ENCODE peak calls at places on chromosomes 2 and 18, in six cellular contexts. A, W, J, R, Z and N are unnamed samples.

GRCh38 chr2:45540942-45541341 is 70.1 kb downstream of the SRBD1 start:
- DNase-seq in J (no peak), W (no peak), Z (no peak), R (no peak), A (no peak), N (no peak)

GRCh38 chr18:49023281-49023937 is 72.6 kb upstream of the SMAD7 start:
- DNase-seq in Z (peak; percentile 14), W (peak; percentile 6), R (no peak), A (no peak), J (no peak), N (no peak)

GRCh38 chr2:181239400-181239799 is 217.8 kb upstream of the ITGA4 start:
- DNase-seq in Z (no peak), J (peak; percentile 43), R (peak; percentile 55), A (peak; percentile 27), W (no peak), N (no peak)

GRCh38 chr2:240151477-240152031 is 11.1 kb upstream of the OTOS start:
- DNase-seq in J (peak; percentile 12), A (no peak), W (no peak), Z (no peak), R (no peak), N (no peak)

GRCh38 chr2:28274911-28275685 is 117.6 kb upstream of the FOSL2 start:
- DNase-seq in A (peak; percentile 89), J (peak; percentile 91), R (peak; percentile 93), Z (peak; percentile 44), W (peak; percentile 82), N (peak; percentile 88)

GRCh38 chr18:49915352-49915751 is 102.0 kb upstream of the ACAA2 start:
- DNase-seq in Z (no peak), R (no peak), W (no peak), A (no peak), J (no peak), N (no peak)

GRCh38 chr2:216665717-216666116 is 29.6 kb downstream of the IGFBP5 start:
- DNase-seq in A (peak; percentile 96), Z (no peak), W (no peak), R (no peak), J (peak; percentile 34), N (no peak)

GRCh38 chr2:177984739-177985138 is 87.8 kb downstream of the PDE11A start:
- DNase-seq in J (peak; percentile 12), Z (no peak), R (no peak), A (no peak), W (peak; percentile 19), N (peak; percentile 30)

DNA sequence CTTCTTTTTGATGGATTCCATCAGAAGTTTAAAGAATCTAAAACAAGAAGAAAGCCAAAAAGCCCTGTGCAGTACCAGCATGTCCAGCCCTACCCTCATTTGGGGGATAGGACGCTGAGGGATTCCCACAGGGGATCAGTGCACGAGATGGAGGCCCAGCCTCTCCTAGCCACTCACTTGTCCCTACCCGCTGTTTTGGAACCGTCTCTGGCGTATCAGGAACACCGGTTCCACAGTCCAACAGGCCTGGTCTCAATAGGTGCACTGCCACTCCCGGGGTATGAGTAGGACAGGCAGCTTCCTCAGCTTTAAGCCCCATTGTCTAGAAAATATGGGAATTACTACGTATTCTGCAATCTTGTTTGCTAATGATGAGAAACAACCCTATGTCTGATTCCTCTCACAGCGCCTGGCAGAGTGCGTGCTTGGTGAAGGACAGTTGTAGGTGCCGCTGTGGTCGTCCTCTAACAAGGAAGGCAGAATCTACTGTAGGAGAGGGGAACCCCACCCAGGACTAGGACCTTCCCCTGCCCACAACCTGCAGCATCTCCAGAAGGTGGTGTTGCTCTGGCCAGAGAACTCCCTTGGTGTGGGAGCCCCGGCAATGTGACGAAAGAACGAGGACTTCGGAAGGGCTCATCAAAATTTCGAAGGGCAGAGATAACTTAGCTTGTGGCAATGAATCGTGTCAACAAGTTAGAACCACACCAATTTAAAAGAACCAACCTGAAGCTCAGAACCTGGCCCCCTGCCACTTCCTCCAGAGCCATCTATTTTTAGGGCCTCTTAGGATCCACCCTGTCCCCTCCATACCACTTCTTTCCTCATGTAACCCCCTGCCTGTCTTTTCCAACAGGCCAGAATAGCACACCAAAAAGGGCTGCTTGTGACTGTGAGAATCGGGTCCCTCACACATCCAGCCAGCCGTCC is 71.7 kb downstream of the POLR1A start:
- DNase-seq in J (no peak), R (no peak), W (no peak), Z (no peak), A (no peak), N (no peak)
- H3K4me1 ChIP-seq in J (no peaks in the 10 kb centered on the region), R (peaks cover 15% of the 10 kb centered on the region), W (peaks cover 42% of the 10 kb centered on the region), Z (peaks cover 55% of the 10 kb centered on the region), A (no peaks in the 10 kb centered on the region), N (peaks cover 15% of the 10 kb centered on the region)

GRCh38 chr2:65407240-65407639 is 25.2 kb downstream of the SPRED2 start:
- DNase-seq in W (no peak), A (no peak), R (no peak), Z (no peak), J (no peak), N (no peak)

GRCh38 chr2:65404988-65405697 is 27.3 kb downstream of the SPRED2 start:
- DNase-seq in Z (no peak), A (no peak), R (no peak), W (no peak), J (no peak), N (no peak)

GRCh38 chr2:65402339-65402738 is 30.1 kb downstream of the SPRED2 start:
- DNase-seq in A (no peak), R (no peak), J (no peak), Z (no peak), W (no peak), N (no peak)

GRCh38 chr2:65403529-65403915 is 28.9 kb downstream of the SPRED2 start:
- DNase-seq in W (no peak), R (no peak), Z (no peak), A (no peak), J (no peak), N (no peak)

DNA sequence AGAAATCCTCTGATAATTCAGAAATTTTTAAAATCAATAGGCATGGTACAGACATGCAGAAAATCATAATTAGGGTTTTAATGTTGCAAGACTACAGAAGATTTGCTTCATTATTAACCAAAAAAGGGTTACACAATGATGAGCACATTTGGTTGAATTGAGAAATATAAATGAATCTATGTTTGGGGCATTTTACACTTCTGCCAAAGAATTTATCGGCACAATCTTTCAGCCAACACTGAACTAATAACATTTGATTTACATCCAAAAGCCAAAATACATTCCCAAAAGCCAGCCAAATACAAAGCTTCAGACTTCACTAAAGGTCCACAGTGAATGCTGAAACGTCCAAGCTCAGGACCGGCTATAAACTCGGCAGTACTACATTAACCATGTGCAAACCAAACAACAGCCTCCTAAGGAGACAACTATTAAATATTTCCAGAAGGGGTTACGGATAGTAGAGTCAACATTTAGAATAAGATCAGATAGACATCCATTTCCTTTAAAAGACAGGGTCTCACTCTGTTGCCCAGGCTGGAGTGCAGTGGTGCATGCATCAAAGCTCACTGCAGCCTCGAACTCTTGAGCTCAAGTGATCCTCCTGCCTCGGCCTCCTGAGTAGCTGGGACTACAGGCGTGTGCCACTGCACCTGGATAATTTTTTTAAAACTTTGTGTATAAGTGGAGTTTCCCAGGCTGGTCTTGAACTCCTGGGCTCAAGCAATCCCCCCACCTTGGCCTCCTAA is 29.4 kb downstream of the SPRED2 start:
- DNase-seq in A (no peak), R (no peak), Z (no peak), J (no peak), W (no peak), N (no peak)
- H3K4me1 ChIP-seq in A (peaks cover 17% of the 10 kb centered on the region), R (peaks cover 19% of the 10 kb centered on the region), Z (peaks cover 34% of the 10 kb centered on the region), J (peaks cover 17% of the 10 kb centered on the region), W (peaks cover 25% of the 10 kb centered on the region), N (no peaks in the 10 kb centered on the region)

GRCh38 chr2:47738331-47738730 is 44.6 kb upstream of the MSH6 start:
- DNase-seq in Z (no peak), R (no peak), J (no peak), W (no peak), A (no peak), N (no peak)
- H3K4me1 ChIP-seq in Z (no peaks in the 10 kb centered on the region), R (no peaks in the 10 kb centered on the region), J (no peaks in the 10 kb centered on the region), W (no peaks in the 10 kb centered on the region), A (peaks cover 9% of the 10 kb centered on the region), N (no peaks in the 10 kb centered on the region)

DNA sequence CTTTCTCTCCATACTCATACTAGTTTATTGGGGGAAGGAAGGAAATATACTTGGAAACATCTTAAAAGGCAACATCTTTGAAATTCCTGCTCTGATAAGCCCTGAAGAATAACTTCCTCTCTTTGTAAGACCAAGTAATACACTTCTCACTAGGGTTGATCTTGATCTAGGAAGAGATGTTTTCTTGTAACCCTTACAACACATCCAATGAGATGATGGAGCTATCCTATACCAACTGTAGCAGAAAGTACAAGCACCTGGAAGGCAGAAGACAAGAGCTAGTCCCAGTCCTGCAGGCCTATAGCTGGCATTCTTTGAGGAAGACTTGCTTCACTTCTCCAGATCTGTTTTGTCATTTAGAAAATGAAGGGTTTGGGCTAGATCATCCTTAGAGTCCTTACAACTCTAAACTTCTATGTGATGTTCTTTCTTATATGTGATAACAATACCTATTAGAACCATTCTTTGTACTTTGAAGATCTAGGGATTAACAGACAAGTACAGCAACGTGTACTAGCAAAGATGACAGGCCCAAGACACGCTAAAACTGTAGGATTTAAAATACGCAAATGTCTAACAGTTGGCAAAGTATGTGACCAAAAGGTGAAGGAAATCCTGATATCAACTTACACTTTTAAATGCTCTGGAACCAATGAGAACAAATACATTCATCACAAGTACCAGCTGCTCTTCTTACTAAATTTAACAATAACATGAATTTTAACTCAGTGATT is 1.8 kb downstream of the ANKRD44 start:
- DNase-seq in J (no peak), W (no peak), Z (no peak), A (no peak), R (no peak), N (no peak)
- H3K4me1 ChIP-seq in J (peaks cover 40% of the 10 kb centered on the region), W (peaks cover 25% of the 10 kb centered on the region), Z (peaks cover 33% of the 10 kb centered on the region), A (no peaks in the 10 kb centered on the region), R (peaks cover 10% of the 10 kb centered on the region), N (peaks cover 27% of the 10 kb centered on the region)

GRCh38 chr2:128841803-128842202 is 523.1 kb upstream of the HS6ST1 start:
- DNase-seq in A (no peak), Z (no peak), R (no peak), J (no peak), W (no peak), N (no peak)
- H3K4me1 ChIP-seq in A (no peaks in the 10 kb centered on the region), Z (no peaks in the 10 kb centered on the region), R (no peaks in the 10 kb centered on the region), J (no peaks in the 10 kb centered on the region), W (no peaks in the 10 kb centered on the region), N (no peaks in the 10 kb centered on the region)

GRCh38 chr18:34521040-34521439 is 189.1 kb upstream of the DTNA start:
- DNase-seq in R (no peak), A (no peak), Z (no peak), W (no peak), J (no peak), N (no peak)

GRCh38 chr18:34528177-34528576 is 181.9 kb upstream of the DTNA start:
- DNase-seq in A (peak; percentile 29), W (no peak), R (no peak), J (no peak), Z (no peak), N (no peak)

GRCh38 chr18:34522627-34523026 is 187.5 kb upstream of the DTNA start:
- DNase-seq in Z (no peak), W (no peak), R (no peak), A (no peak), J (no peak), N (no peak)
- H3K4me1 ChIP-seq in Z (no peaks in the 10 kb centered on the region), W (no peaks in the 10 kb centered on the region), R (no peaks in the 10 kb centered on the region), A (no peaks in the 10 kb centered on the region), J (no peaks in the 10 kb centered on the region), N (no peaks in the 10 kb centered on the region)

GRCh38 chr2:165313448-165313847 is 74.2 kb downstream of the SCN2A start:
- DNase-seq in A (no peak), W (no peak), J (no peak), R (no peak), Z (no peak), N (no peak)
- H3K4me1 ChIP-seq in A (no peaks in the 10 kb centered on the region), W (no peaks in the 10 kb centered on the region), J (no peaks in the 10 kb centered on the region), R (no peaks in the 10 kb centered on the region), Z (no peaks in the 10 kb centered on the region), N (no peaks in the 10 kb centered on the region)